ENCODE peak calls at places on chromosomes 7 and 10, in eight cellular contexts. B is hepatocyte; H is lower lobe of right lung; X is colonic mucosa; V is left ventricle myocardium inferior; F is OCI-LY7; M is CD8-positive, alpha-beta T cell; I is Caco-2. C is an unnamed sample.

GRCh38 chr10:60735244-60735643 is 43.0 kb upstream of the CDK1 start:
- DNase-seq in M (no peak), V (no peak), B (no peak), X (peak; percentile 65), I (no peak), F (no peak), H (no peak), C (peak; percentile 80)

GRCh38 chr10:12348870-12349627 is at the start of gene CAMK1D:
- DNase-seq in X (peak; percentile 84), H (peak; percentile 90), V (peak; percentile 82), F (peak; percentile 90), I (peak; percentile 68), M (peak; percentile 89), B (peak; percentile 80), C (peak; percentile 92)

GRCh38 chr7:42522227-42522991 is 285.4 kb upstream of the GLI3 start:
- DNase-seq in F (no peak), M (no peak), X (peak; percentile 24), H (no peak), V (no peak), B (peak; percentile 55), I (no peak), C (no peak)

GRCh38 chr7:15783971-15784693 is 97.6 kb upstream of the MEOX2 start:
- DNase-seq in X (no peak), M (no peak), V (no peak), F (no peak), H (no peak), I (no peak), B (no peak), C (no peak)

GRCh38 chr7:121994625-121995410 is 121.9 kb downstream of the PTPRZ1 start:
- DNase-seq in V (no peak), M (peak; percentile 23), X (peak; percentile 68), I (peak; percentile 67), F (peak; percentile 60), H (no peak), B (peak; percentile 79), C (no peak)

GRCh38 chr7:117827861-117828260 is 45.4 kb downstream of the CTTNBP2 start:
- DNase-seq in I (no peak), F (no peak), M (no peak), V (no peak), X (no peak), B (no peak), H (no peak), C (no peak)

GRCh38 chr10:26567349-26567721 is 129.2 kb downstream of the APBB1IP start:
- DNase-seq in I (no peak), V (no peak), B (no peak), H (no peak), M (no peak), X (no peak), F (no peak), C (no peak)

GRCh38 chr10:59079386-59080226 is 96.8 kb upstream of the PHYHIPL start:
- DNase-seq in V (no peak), X (no peak), F (no peak), H (no peak), M (no peak), I (no peak), B (no peak), C (no peak)

GRCh38 chr10:45427305-45427955 is 53.4 kb downstream of the ALOX5 start:
- DNase-seq in F (no peak), V (no peak), X (no peak), B (no peak), H (no peak), M (no peak), I (no peak), C (peak; percentile 40)

GRCh38 chr7:27191716-27192545 is 6.9 kb upstream of the HOXA11 start:
- DNase-seq in V (no peak), F (no peak), M (no peak), H (no peak), I (peak; percentile 27), B (no peak), X (peak; percentile 70), C (peak; percentile 78)

GRCh38 chr7:41107938-41108448 is 594.9 kb downstream of the INHBA start:
- DNase-seq in B (peak; percentile 40), H (no peak), F (no peak), I (no peak), X (no peak), M (no peak), V (no peak), C (no peak)

GRCh38 chr7:85041599-85042216 is 145.1 kb downstream of the SEMA3D start:
- DNase-seq in V (peak; percentile 42), H (peak; percentile 52), M (no peak), I (peak; percentile 73), F (peak; percentile 39), B (peak; percentile 81), X (peak; percentile 67), C (peak; percentile 81)

GRCh38 chr7:134441264-134441663 is 17.6 kb downstream of the AKR1B1 start:
- DNase-seq in F (no peak), I (no peak), X (no peak), H (no peak), M (no peak), B (no peak), V (no peak), C (no peak)

GRCh38 chr7:29840701-29841100 is 34.4 kb downstream of the WIPF3 start:
- DNase-seq in V (no peak), I (no peak), F (no peak), X (no peak), B (no peak), M (no peak), H (no peak), C (no peak)

GRCh38 chr7:36686499-36686898 is 37.8 kb downstream of the AOAH start:
- DNase-seq in B (peak; percentile 25), F (no peak), H (no peak), V (no peak), M (peak; percentile 39), I (no peak), X (no peak), C (peak; percentile 44)

GRCh38 chr10:11724938-11725776 is 17.0 kb upstream of the ECHDC3 start:
- DNase-seq in V (no peak), X (peak; percentile 27), H (no peak), F (peak; percentile 90), B (peak; percentile 68), M (no peak), I (no peak), C (no peak)

GRCh38 chr7:19776981-19777380 is 3.6 kb upstream of the TMEM196 start:
- DNase-seq in X (no peak), H (no peak), V (no peak), F (no peak), M (no peak), B (no peak), I (no peak), C (no peak)

GRCh38 chr7:50531401-50531906 is 33.8 kb downstream of the DDC start:
- DNase-seq in B (peak; percentile 87), F (no peak), X (peak; percentile 37), H (no peak), M (no peak), I (peak; percentile 84), V (no peak), C (no peak)

GRCh38 chr10:49281461-49281860 is 17.5 kb upstream of the C10orf71 start:
- DNase-seq in B (no peak), V (no peak), X (no peak), H (no peak), F (no peak), I (no peak), M (no peak), C (no peak)
- TF ChIP-seq CTCF in B (no peak), V (peak; percentile 25), X (no peak), H (peak; percentile 26), F (peak; percentile 75), I (peak; percentile 28), M (no peak), C (no peak)

GRCh38 chr7:2403718-2404648 is 572 bp downstream of the CHST12 start:
- DNase-seq in B (peak; percentile 70), F (peak; percentile 58), V (peak; percentile 40), I (peak; percentile 55), H (no peak), X (peak; percentile 42), M (peak; percentile 30), C (peak; percentile 39)

GRCh38 chr7:2404714-2405119 is 1.3 kb downstream of the CHST12 start:
- DNase-seq in I (no peak), V (no peak), F (peak; percentile 37), M (peak; percentile 27), B (no peak), H (no peak), X (no peak), C (no peak)

GRCh38 chr7:2405601-2406345 is 2.4 kb downstream of the CHST12 start:
- DNase-seq in B (no peak), X (no peak), V (no peak), M (peak; percentile 64), F (peak; percentile 64), H (no peak), I (no peak), C (no peak)

GRCh38 chr7:2403014-2403717 is at the start of gene CHST12:
- DNase-seq in M (peak; percentile 93), F (peak; percentile 96), B (peak; percentile 98), I (peak; percentile 95), X (peak; percentile 94), V (peak; percentile 95), H (peak; percentile 97), C (peak; percentile 97)

GRCh38 chr7:2405201-2405600 is 1.8 kb downstream of the CHST12 start:
- DNase-seq in F (no peak), B (no peak), I (no peak), M (no peak), H (no peak), X (no peak), V (no peak), C (no peak)
- H3K4me1 ChIP-seq in F (peaks cover 47% of the 10 kb centered on the region), B (peaks cover 10% of the 10 kb centered on the region), I (peaks cover 6% of the 10 kb centered on the region), M (peaks cover 59% of the 10 kb centered on the region), H (peaks cover 73% of the 10 kb centered on the region), X (peaks cover 7% of the 10 kb centered on the region), V (peaks cover 81% of the 10 kb centered on the region), C (peaks cover 11% of the 10 kb centered on the region)

GRCh38 chr7:120981888-120982615 is 6.5 kb upstream of the CPED1 start:
- DNase-seq in X (no peak), V (no peak), H (no peak), B (no peak), M (no peak), I (no peak), F (no peak), C (no peak)
- TF ChIP-seq CTCF in X (no peak), V (no peak), H (no peak), B (no peak), M (no peak), I (no peak), F (no peak), C (no peak)

DNA sequence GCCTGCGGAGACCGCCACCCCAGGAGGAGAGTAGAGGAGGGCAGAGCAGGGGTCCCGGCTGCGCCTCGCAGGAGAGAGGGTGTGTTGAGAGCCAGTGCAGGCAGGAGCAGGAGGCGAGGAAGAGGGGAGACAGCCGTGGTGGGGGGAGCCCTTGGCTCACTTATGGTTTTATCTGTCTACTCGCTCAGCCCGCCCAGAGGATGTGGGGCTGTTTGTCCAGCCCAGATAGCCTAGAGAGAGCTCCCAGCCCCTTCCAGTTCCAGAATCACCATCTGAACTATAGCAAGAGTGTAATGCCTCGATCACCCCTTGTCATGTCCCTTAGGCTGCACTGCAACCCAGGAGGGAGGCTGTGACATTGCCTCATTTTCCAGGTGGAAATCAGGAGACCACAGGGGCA is 26.7 kb downstream of the SLC29A3 start:
- DNase-seq in F (no peak), X (no peak), M (no peak), V (no peak), B (no peak), I (no peak), H (no peak), C (no peak)
- H3K4me1 ChIP-seq in F (no peaks in the 10 kb centered on the region), X (peaks cover 20% of the 10 kb centered on the region), M (peaks cover 5% of the 10 kb centered on the region), V (no peaks in the 10 kb centered on the region), B (peaks cover 62% of the 10 kb centered on the region), I (peaks cover 76% of the 10 kb centered on the region), H (peaks cover 29% of the 10 kb centered on the region), C (peaks cover 20% of the 10 kb centered on the region)